ENCODE peak calls at places on chromosomes 12 and 14, in four cellular contexts. One of them, this sample, is unnamed.
A peak's percentile ranks its signal among the peaks of the same experiment; 100 is the strongest.

GRCh38 chr14:69107407-69108003 is 45.4 kb downstream of the DCAF5 start:
- DNase-seq in hypothalamus: no peak
- DNase-seq in A172: peak; percentile 62
- DNase-seq in heart right ventricle: no peak
- DNase-seq in this sample: no peak

GRCh38 chr14:95876769-95877490 is at the start of gene TUNAR:
- DNase-seq in A172: no peak
- DNase-seq in heart right ventricle: no peak
- DNase-seq in hypothalamus: no peak
- DNase-seq in this sample: no peak

GRCh38 chr12:123075591-123076171 is 75.2 kb downstream of the PITPNM2 start:
- DNase-seq in heart right ventricle: no peak
- DNase-seq in A172: peak; percentile 6
- DNase-seq in hypothalamus: no peak
- DNase-seq in this sample: no peak

GRCh38 chr12:90909069-90909676 is 45.8 kb downstream of the CCER1 start:
- DNase-seq in heart right ventricle: no peak
- DNase-seq in hypothalamus: no peak
- DNase-seq in A172: peak; percentile 54
- DNase-seq in this sample: no peak

GRCh38 chr12:130961921-130962326 is 8.2 kb downstream of the ADGRD1 start:
- DNase-seq in heart right ventricle: peak; percentile 72
- DNase-seq in hypothalamus: no peak
- DNase-seq in A172: no peak
- DNase-seq in this sample: no peak

GRCh38 chr14:39734306-39734705 is 302.1 kb upstream of the FBXO33 start:
- DNase-seq in heart right ventricle: no peak
- DNase-seq in hypothalamus: no peak
- DNase-seq in A172: no peak
- DNase-seq in this sample: no peak

GRCh38 chr12:113903381-113903863 is 62.7 kb downstream of the RBM19 start:
- DNase-seq in A172: peak; percentile 71
- DNase-seq in hypothalamus: no peak
- DNase-seq in heart right ventricle: no peak
- DNase-seq in this sample: no peak

GRCh38 chr14:92659765-92660561 is 88.5 kb downstream of the LGMN start:
- DNase-seq in A172: no peak
- DNase-seq in hypothalamus: no peak
- DNase-seq in heart right ventricle: no peak
- DNase-seq in this sample: peak; percentile 29

GRCh38 chr12:30437616-30438015 is 258.1 kb downstream of the IPO8 start:
- DNase-seq in heart right ventricle: no peak
- DNase-seq in A172: no peak
- DNase-seq in hypothalamus: no peak
- DNase-seq in this sample: no peak

GRCh38 chr12:131910302-131911110 is 16.1 kb downstream of the ULK1 start:
- DNase-seq in hypothalamus: no peak
- DNase-seq in heart right ventricle: no peak
- DNase-seq in A172: peak; percentile 55
- DNase-seq in this sample: no peak

GRCh38 chr14:102764220-102764671 is 13.0 kb upstream of the TRAF3 start:
- DNase-seq in heart right ventricle: no peak
- DNase-seq in A172: no peak
- DNase-seq in hypothalamus: no peak
- DNase-seq in this sample: no peak

GRCh38 chr12:42128327-42128726 is 16.3 kb downstream of the GXYLT1 start:
- DNase-seq in A172: peak; percentile 39
- DNase-seq in heart right ventricle: no peak
- DNase-seq in hypothalamus: no peak
- DNase-seq in this sample: no peak

GRCh38 chr12:52952082-52952801 is 3.3 kb downstream of the KRT18 start:
- DNase-seq in A172: no peak
- DNase-seq in hypothalamus: no peak
- DNase-seq in heart right ventricle: peak; percentile 33
- DNase-seq in this sample: peak; percentile 43

GRCh38 chr14:52355016-52355430 is 40.9 kb downstream of the PTGER2 start:
- DNase-seq in hypothalamus: no peak
- DNase-seq in heart right ventricle: no peak
- DNase-seq in A172: peak; percentile 77
- DNase-seq in this sample: no peak

GRCh38 chr12:66235626-66236281 is 46.7 kb downstream of the IRAK3 start:
- DNase-seq in A172: no peak
- DNase-seq in hypothalamus: no peak
- DNase-seq in heart right ventricle: no peak
- DNase-seq in this sample: no peak

GRCh38 chr12:43676183-43676813 is 82.3 kb downstream of the PUS7L start:
- DNase-seq in heart right ventricle: no peak
- DNase-seq in A172: peak; percentile 19
- DNase-seq in hypothalamus: no peak
- DNase-seq in this sample: no peak

GRCh38 chr12:50201987-50202521 is 34.9 kb upstream of the CERS5 start:
- DNase-seq in A172: peak; percentile 92
- DNase-seq in heart right ventricle: no peak
- DNase-seq in hypothalamus: no peak
- DNase-seq in this sample: no peak

GRCh38 chr14:57707219-57707618 is 158.7 kb downstream of the SLC35F4 start:
- DNase-seq in heart right ventricle: no peak
- DNase-seq in A172: no peak
- DNase-seq in hypothalamus: no peak
- DNase-seq in this sample: no peak

GRCh38 chr12:96034631-96035282 is 630 bp downstream of the LTA4H start:
- DNase-seq in hypothalamus: peak; percentile 34
- DNase-seq in heart right ventricle: no peak
- DNase-seq in A172: peak; percentile 8
- DNase-seq in this sample: no peak

GRCh38 chr14:73762375-73762822 is 48.2 kb upstream of the PNMA1 start:
- DNase-seq in hypothalamus: no peak
- DNase-seq in heart right ventricle: no peak
- DNase-seq in A172: no peak
- DNase-seq in this sample: no peak

GRCh38 chr12:118704517-118704916 is 276.8 kb upstream of the SRRM4 start:
- DNase-seq in A172: no peak
- DNase-seq in heart right ventricle: no peak
- DNase-seq in hypothalamus: no peak
- DNase-seq in this sample: no peak

This sample was measured in breast epithelium.